ENCODE peak calls at places on chromosome 4, in eight cellular contexts. One of them, this sample, is unnamed.

GRCh38 chr4:38870098-38870850 is 2.7 kb downstream of the FAM114A1 start:
- DNase-seq in activated CD8-positive, alpha-beta T cell treated with anti-CD3 and anti-CD28 coated beads, Interleukin-2, amount 10 ng/mL, durations not matched to agents 7 days and 5 days: no peak
- DNase-seq in BE2C: no peak
- DNase-seq in Right ventricle myocardium inferior: no peak
- DNase-seq in LoVo: no peak
- DNase-seq in EH: peak
- DNase-seq in ureter: no peak
- DNase-seq in central memory CD4-positive, alpha-beta T cell: no peak
- DNase-seq in this sample: no peak

GRCh38 chr4:57065730-57066482 is 44.3 kb downstream of the IGFBP7 start:
- DNase-seq in Right ventricle myocardium inferior: no peak
- DNase-seq in central memory CD4-positive, alpha-beta T cell: no peak
- DNase-seq in EH: peak
- DNase-seq in ureter: no peak
- DNase-seq in LoVo: no peak
- DNase-seq in activated CD8-positive, alpha-beta T cell treated with anti-CD3 and anti-CD28 coated beads, Interleukin-2, amount 10 ng/mL, durations not matched to agents 7 days and 5 days: no peak
- DNase-seq in BE2C: no peak
- DNase-seq in this sample: no peak

GRCh38 chr4:2791518-2792395 is 1.1 kb upstream of the SH3BP2 start:
- DNase-seq in Right ventricle myocardium inferior: peak
- DNase-seq in activated CD8-positive, alpha-beta T cell treated with anti-CD3 and anti-CD28 coated beads, Interleukin-2, amount 10 ng/mL, durations not matched to agents 7 days and 5 days: no peak
- DNase-seq in BE2C: peak
- DNase-seq in ureter: peak
- DNase-seq in central memory CD4-positive, alpha-beta T cell: no peak
- DNase-seq in EH: no peak
- DNase-seq in LoVo: no peak
- DNase-seq in this sample: no peak

GRCh38 chr4:56575820-56576429 is 70.3 kb downstream of the ARL9 start:
- DNase-seq in LoVo: peak
- DNase-seq in activated CD8-positive, alpha-beta T cell treated with anti-CD3 and anti-CD28 coated beads, Interleukin-2, amount 10 ng/mL, durations not matched to agents 7 days and 5 days: no peak
- DNase-seq in BE2C: no peak
- DNase-seq in central memory CD4-positive, alpha-beta T cell: peak
- DNase-seq in Right ventricle myocardium inferior: no peak
- DNase-seq in EH: peak
- DNase-seq in ureter: no peak
- DNase-seq in this sample: peak

GRCh38 chr4:98938386-98938785 is 9.5 kb upstream of the EIF4E start:
- DNase-seq in LoVo: peak
- DNase-seq in BE2C: no peak
- DNase-seq in Right ventricle myocardium inferior: no peak
- DNase-seq in ureter: no peak
- DNase-seq in EH: peak
- DNase-seq in central memory CD4-positive, alpha-beta T cell: no peak
- DNase-seq in activated CD8-positive, alpha-beta T cell treated with anti-CD3 and anti-CD28 coated beads, Interleukin-2, amount 10 ng/mL, durations not matched to agents 7 days and 5 days: no peak
- DNase-seq in this sample: no peak

GRCh38 chr4:13881880-13882279 is 254.4 kb upstream of the BOD1L1 start:
- DNase-seq in BE2C: no peak
- DNase-seq in Right ventricle myocardium inferior: no peak
- DNase-seq in ureter: no peak
- DNase-seq in EH: peak
- DNase-seq in central memory CD4-positive, alpha-beta T cell: no peak
- DNase-seq in activated CD8-positive, alpha-beta T cell treated with anti-CD3 and anti-CD28 coated beads, Interleukin-2, amount 10 ng/mL, durations not matched to agents 7 days and 5 days: no peak
- DNase-seq in LoVo: no peak
- DNase-seq in this sample: no peak

GRCh38 chr4:114600672-114601071 is 2.1 kb downstream of the UGT8 start:
- DNase-seq in central memory CD4-positive, alpha-beta T cell: no peak
- DNase-seq in activated CD8-positive, alpha-beta T cell treated with anti-CD3 and anti-CD28 coated beads, Interleukin-2, amount 10 ng/mL, durations not matched to agents 7 days and 5 days: no peak
- DNase-seq in Right ventricle myocardium inferior: no peak
- DNase-seq in LoVo: no peak
- DNase-seq in EH: no peak
- DNase-seq in BE2C: no peak
- DNase-seq in ureter: no peak
- DNase-seq in this sample: no peak

GRCh38 chr4:178306565-178306964 is 864.3 kb upstream of the AGA start:
- DNase-seq in Right ventricle myocardium inferior: no peak
- DNase-seq in LoVo: no peak
- DNase-seq in BE2C: peak
- DNase-seq in ureter: no peak
- DNase-seq in EH: no peak
- DNase-seq in central memory CD4-positive, alpha-beta T cell: no peak
- DNase-seq in activated CD8-positive, alpha-beta T cell treated with anti-CD3 and anti-CD28 coated beads, Interleukin-2, amount 10 ng/mL, durations not matched to agents 7 days and 5 days: no peak
- DNase-seq in this sample: peak

GRCh38 chr4:1473718-1474117 is 67.5 kb upstream of the NKX1-1 start:
- DNase-seq in central memory CD4-positive, alpha-beta T cell: no peak
- DNase-seq in EH: no peak
- DNase-seq in BE2C: no peak
- DNase-seq in Right ventricle myocardium inferior: no peak
- DNase-seq in activated CD8-positive, alpha-beta T cell treated with anti-CD3 and anti-CD28 coated beads, Interleukin-2, amount 10 ng/mL, durations not matched to agents 7 days and 5 days: no peak
- DNase-seq in ureter: no peak
- DNase-seq in LoVo: no peak
- DNase-seq in this sample: no peak